ENCODE peak calls at places on chromosomes 13 and 19, in eight cellular contexts. One of them, this sample, is unnamed.

GRCh38 chr19:15913384-15913783 is 15.5 kb upstream of the CYP4F2 start:
- DNase-seq in activated CD4-positive, CD25-positive, alpha-beta regulatory T cell treated with anti-CD3 and anti-CD28 coated beads, Interleukin-2, amount 50 U/mL, for 16 hours: no peak
- DNase-seq in CD4-positive, alpha-beta T cell: no peak
- DNase-seq in activated CD4-positive, alpha-beta T cell treated with anti-CD3 and anti-CD28 coated beads for 4 hours: no peak
- DNase-seq in fibroblast of the conjunctiva: no peak
- DNase-seq in activated T-helper 9 cell treated with anti-CD3 and anti-CD28 coated beads, Interleukin-2, amount 50 U/mL, for 16 hours: no peak
- DNase-seq in astrocyte of the hippocampus: no peak
- DNase-seq in choroid plexus epithelial cell: no peak
- DNase-seq in this sample: no peak

GRCh38 chr13:42699922-42700321 is 81.5 kb upstream of the FAM216B start:
- DNase-seq in activated CD4-positive, CD25-positive, alpha-beta regulatory T cell treated with anti-CD3 and anti-CD28 coated beads, Interleukin-2, amount 50 U/mL, for 16 hours: no peak
- DNase-seq in CD4-positive, alpha-beta T cell: no peak
- DNase-seq in activated CD4-positive, alpha-beta T cell treated with anti-CD3 and anti-CD28 coated beads for 4 hours: no peak
- DNase-seq in fibroblast of the conjunctiva: no peak
- DNase-seq in activated T-helper 9 cell treated with anti-CD3 and anti-CD28 coated beads, Interleukin-2, amount 50 U/mL, for 16 hours: no peak
- DNase-seq in astrocyte of the hippocampus: no peak
- DNase-seq in choroid plexus epithelial cell: no peak
- DNase-seq in this sample: no peak

GRCh38 chr13:31073859-31074718 is 87.6 kb downstream of the HSPH1 start:
- DNase-seq in activated CD4-positive, CD25-positive, alpha-beta regulatory T cell treated with anti-CD3 and anti-CD28 coated beads, Interleukin-2, amount 50 U/mL, for 16 hours: no peak
- DNase-seq in CD4-positive, alpha-beta T cell: no peak
- DNase-seq in activated CD4-positive, alpha-beta T cell treated with anti-CD3 and anti-CD28 coated beads for 4 hours: no peak
- DNase-seq in fibroblast of the conjunctiva: peak
- DNase-seq in activated T-helper 9 cell treated with anti-CD3 and anti-CD28 coated beads, Interleukin-2, amount 50 U/mL, for 16 hours: no peak
- DNase-seq in astrocyte of the hippocampus: peak
- DNase-seq in choroid plexus epithelial cell: peak
- DNase-seq in this sample: peak

GRCh38 chr19:37977992-37978391 is 71.0 kb downstream of the SIPA1L3 start:
- DNase-seq in activated CD4-positive, CD25-positive, alpha-beta regulatory T cell treated with anti-CD3 and anti-CD28 coated beads, Interleukin-2, amount 50 U/mL, for 16 hours: no peak
- DNase-seq in CD4-positive, alpha-beta T cell: no peak
- DNase-seq in activated CD4-positive, alpha-beta T cell treated with anti-CD3 and anti-CD28 coated beads for 4 hours: no peak
- DNase-seq in fibroblast of the conjunctiva: no peak
- DNase-seq in activated T-helper 9 cell treated with anti-CD3 and anti-CD28 coated beads, Interleukin-2, amount 50 U/mL, for 16 hours: no peak
- DNase-seq in astrocyte of the hippocampus: peak
- DNase-seq in choroid plexus epithelial cell: peak
- DNase-seq in this sample: no peak

GRCh38 chr13:110472904-110473563 is 88.5 kb downstream of the RAB20 start:
- DNase-seq in activated CD4-positive, CD25-positive, alpha-beta regulatory T cell treated with anti-CD3 and anti-CD28 coated beads, Interleukin-2, amount 50 U/mL, for 16 hours: no peak
- DNase-seq in CD4-positive, alpha-beta T cell: no peak
- DNase-seq in activated CD4-positive, alpha-beta T cell treated with anti-CD3 and anti-CD28 coated beads for 4 hours: no peak
- DNase-seq in fibroblast of the conjunctiva: no peak
- DNase-seq in activated T-helper 9 cell treated with anti-CD3 and anti-CD28 coated beads, Interleukin-2, amount 50 U/mL, for 16 hours: no peak
- DNase-seq in astrocyte of the hippocampus: no peak
- DNase-seq in choroid plexus epithelial cell: no peak
- DNase-seq in this sample: no peak

GRCh38 chr19:14197882-14198281 is 8.1 kb downstream of the ADGRL1 start:
- DNase-seq in activated CD4-positive, CD25-positive, alpha-beta regulatory T cell treated with anti-CD3 and anti-CD28 coated beads, Interleukin-2, amount 50 U/mL, for 16 hours: no peak
- DNase-seq in CD4-positive, alpha-beta T cell: no peak
- DNase-seq in activated CD4-positive, alpha-beta T cell treated with anti-CD3 and anti-CD28 coated beads for 4 hours: no peak
- DNase-seq in fibroblast of the conjunctiva: no peak
- DNase-seq in activated T-helper 9 cell treated with anti-CD3 and anti-CD28 coated beads, Interleukin-2, amount 50 U/mL, for 16 hours: no peak
- DNase-seq in astrocyte of the hippocampus: no peak
- DNase-seq in choroid plexus epithelial cell: no peak
- DNase-seq in this sample: no peak

GRCh38 chr13:50691176-50691681 is 152.3 kb downstream of the DLEU7 start:
- DNase-seq in activated CD4-positive, CD25-positive, alpha-beta regulatory T cell treated with anti-CD3 and anti-CD28 coated beads, Interleukin-2, amount 50 U/mL, for 16 hours: no peak
- DNase-seq in CD4-positive, alpha-beta T cell: no peak
- DNase-seq in activated CD4-positive, alpha-beta T cell treated with anti-CD3 and anti-CD28 coated beads for 4 hours: no peak
- DNase-seq in fibroblast of the conjunctiva: no peak
- DNase-seq in activated T-helper 9 cell treated with anti-CD3 and anti-CD28 coated beads, Interleukin-2, amount 50 U/mL, for 16 hours: no peak
- DNase-seq in astrocyte of the hippocampus: peak
- DNase-seq in choroid plexus epithelial cell: peak
- DNase-seq in this sample: no peak

GRCh38 chr13:22563272-22563671 is 617.5 kb upstream of the SGCG start:
- DNase-seq in activated CD4-positive, CD25-positive, alpha-beta regulatory T cell treated with anti-CD3 and anti-CD28 coated beads, Interleukin-2, amount 50 U/mL, for 16 hours: no peak
- DNase-seq in CD4-positive, alpha-beta T cell: no peak
- DNase-seq in activated CD4-positive, alpha-beta T cell treated with anti-CD3 and anti-CD28 coated beads for 4 hours: no peak
- DNase-seq in fibroblast of the conjunctiva: no peak
- DNase-seq in activated T-helper 9 cell treated with anti-CD3 and anti-CD28 coated beads, Interleukin-2, amount 50 U/mL, for 16 hours: no peak
- DNase-seq in astrocyte of the hippocampus: no peak
- DNase-seq in choroid plexus epithelial cell: no peak
- DNase-seq in this sample: no peak

GRCh38 chr19:46111376-46111775 is 13.1 kb downstream of the IGFL3 start:
- DNase-seq in activated CD4-positive, CD25-positive, alpha-beta regulatory T cell treated with anti-CD3 and anti-CD28 coated beads, Interleukin-2, amount 50 U/mL, for 16 hours: no peak
- DNase-seq in CD4-positive, alpha-beta T cell: no peak
- DNase-seq in activated CD4-positive, alpha-beta T cell treated with anti-CD3 and anti-CD28 coated beads for 4 hours: no peak
- DNase-seq in fibroblast of the conjunctiva: no peak
- DNase-seq in activated T-helper 9 cell treated with anti-CD3 and anti-CD28 coated beads, Interleukin-2, amount 50 U/mL, for 16 hours: no peak
- DNase-seq in astrocyte of the hippocampus: no peak
- DNase-seq in choroid plexus epithelial cell: no peak
- DNase-seq in this sample: no peak

GRCh38 chr19:15393963-15394362 is 14.4 kb upstream of the AKAP8 start:
- DNase-seq in activated CD4-positive, CD25-positive, alpha-beta regulatory T cell treated with anti-CD3 and anti-CD28 coated beads, Interleukin-2, amount 50 U/mL, for 16 hours: no peak
- DNase-seq in CD4-positive, alpha-beta T cell: no peak
- DNase-seq in activated CD4-positive, alpha-beta T cell treated with anti-CD3 and anti-CD28 coated beads for 4 hours: no peak
- DNase-seq in fibroblast of the conjunctiva: peak
- DNase-seq in activated T-helper 9 cell treated with anti-CD3 and anti-CD28 coated beads, Interleukin-2, amount 50 U/mL, for 16 hours: no peak
- DNase-seq in astrocyte of the hippocampus: no peak
- DNase-seq in choroid plexus epithelial cell: peak
- DNase-seq in this sample: no peak

GRCh38 chr13:109180905-109181425 is 551.6 kb downstream of the MYO16 start:
- DNase-seq in activated CD4-positive, CD25-positive, alpha-beta regulatory T cell treated with anti-CD3 and anti-CD28 coated beads, Interleukin-2, amount 50 U/mL, for 16 hours: no peak
- DNase-seq in CD4-positive, alpha-beta T cell: no peak
- DNase-seq in activated CD4-positive, alpha-beta T cell treated with anti-CD3 and anti-CD28 coated beads for 4 hours: no peak
- DNase-seq in fibroblast of the conjunctiva: peak
- DNase-seq in activated T-helper 9 cell treated with anti-CD3 and anti-CD28 coated beads, Interleukin-2, amount 50 U/mL, for 16 hours: no peak
- DNase-seq in astrocyte of the hippocampus: peak
- DNase-seq in choroid plexus epithelial cell: peak
- DNase-seq in this sample: no peak

GRCh38 chr13:27250833-27251165 is 559 bp upstream of the RPL21 start:
- DNase-seq in activated CD4-positive, CD25-positive, alpha-beta regulatory T cell treated with anti-CD3 and anti-CD28 coated beads, Interleukin-2, amount 50 U/mL, for 16 hours: no peak
- DNase-seq in CD4-positive, alpha-beta T cell: no peak
- DNase-seq in activated CD4-positive, alpha-beta T cell treated with anti-CD3 and anti-CD28 coated beads for 4 hours: no peak
- DNase-seq in fibroblast of the conjunctiva: no peak
- DNase-seq in activated T-helper 9 cell treated with anti-CD3 and anti-CD28 coated beads, Interleukin-2, amount 50 U/mL, for 16 hours: no peak
- DNase-seq in astrocyte of the hippocampus: no peak
- DNase-seq in choroid plexus epithelial cell: no peak
- DNase-seq in this sample: no peak

GRCh38 chr13:52599853-52600603 is 42.2 kb upstream of the HNRNPA1L2 start:
- DNase-seq in activated CD4-positive, CD25-positive, alpha-beta regulatory T cell treated with anti-CD3 and anti-CD28 coated beads, Interleukin-2, amount 50 U/mL, for 16 hours: no peak
- DNase-seq in CD4-positive, alpha-beta T cell: no peak
- DNase-seq in activated CD4-positive, alpha-beta T cell treated with anti-CD3 and anti-CD28 coated beads for 4 hours: no peak
- DNase-seq in fibroblast of the conjunctiva: no peak
- DNase-seq in activated T-helper 9 cell treated with anti-CD3 and anti-CD28 coated beads, Interleukin-2, amount 50 U/mL, for 16 hours: no peak
- DNase-seq in astrocyte of the hippocampus: peak
- DNase-seq in choroid plexus epithelial cell: peak
- DNase-seq in this sample: no peak

GRCh38 chr19:54481326-54481930 is 8.3 kb upstream of the CDC42EP5 start:
- DNase-seq in activated CD4-positive, CD25-positive, alpha-beta regulatory T cell treated with anti-CD3 and anti-CD28 coated beads, Interleukin-2, amount 50 U/mL, for 16 hours: no peak
- DNase-seq in CD4-positive, alpha-beta T cell: no peak
- DNase-seq in activated CD4-positive, alpha-beta T cell treated with anti-CD3 and anti-CD28 coated beads for 4 hours: no peak
- DNase-seq in fibroblast of the conjunctiva: no peak
- DNase-seq in activated T-helper 9 cell treated with anti-CD3 and anti-CD28 coated beads, Interleukin-2, amount 50 U/mL, for 16 hours: no peak
- DNase-seq in astrocyte of the hippocampus: peak
- DNase-seq in choroid plexus epithelial cell: peak
- DNase-seq in this sample: no peak

GRCh38 chr19:44848805-44849457 is 2.8 kb downstream of the NECTIN2 start:
- DNase-seq in activated CD4-positive, CD25-positive, alpha-beta regulatory T cell treated with anti-CD3 and anti-CD28 coated beads, Interleukin-2, amount 50 U/mL, for 16 hours: no peak
- DNase-seq in CD4-positive, alpha-beta T cell: no peak
- DNase-seq in activated CD4-positive, alpha-beta T cell treated with anti-CD3 and anti-CD28 coated beads for 4 hours: no peak
- DNase-seq in fibroblast of the conjunctiva: no peak
- DNase-seq in activated T-helper 9 cell treated with anti-CD3 and anti-CD28 coated beads, Interleukin-2, amount 50 U/mL, for 16 hours: no peak
- DNase-seq in astrocyte of the hippocampus: peak
- DNase-seq in choroid plexus epithelial cell: no peak
- DNase-seq in this sample: no peak